ENCODE peak calls at places on chromosomes 11 and 22, in six cellular contexts. O is B cell; A is heart left ventricle; I is stimulated activated CD4-positive, alpha-beta T cell treated with anti-CD3 and anti-CD28 coated beads, TNF-alpha, amount 100 ng/mL, for 4 hours; S is NCI-H2081; J is tibial artery. B is an unnamed sample.

GRCh38 chr22:26174280-26174679 is 5.0 kb downstream of the SEZ6L start:
- DNase-seq in O (no peak), A (no peak), I (no peak), S (no peak), J (no peak), B (no peak)

GRCh38 chr11:16785520-16786128 is 47.2 kb downstream of the C11orf58 start:
- DNase-seq in O (peak), A (peak), I (peak), S (peak), J (peak), B (peak)

GRCh38 chr11:74492084-74492483 is 1.4 kb downstream of the LIPT2 start:
- DNase-seq in O (no peak), A (no peak), I (no peak), S (no peak), J (no peak), B (no peak)

GRCh38 chr22:38169116-38169515 is 12.5 kb downstream of the PLA2G6 start:
- DNase-seq in O (no peak), A (no peak), I (no peak), S (no peak), J (no peak), B (no peak)

GRCh38 chr11:118264568-118265470 is 722 bp upstream of the MPZL2 start:
- DNase-seq in O (no peak), A (no peak), I (no peak), S (no peak), J (no peak), B (no peak)

GRCh38 chr22:37082251-37082650 is 27.3 kb downstream of the TMPRSS6 start:
- DNase-seq in O (no peak), A (no peak), I (no peak), S (no peak), J (no peak), B (no peak)

GRCh38 chr22:20650294-20651207 is 123.4 kb upstream of the SERPIND1 start:
- DNase-seq in O (no peak), A (no peak), I (no peak), S (no peak), J (no peak), B (no peak)

GRCh38 chr11:64877390-64878222 is 815 bp downstream of the EHD1 start:
- DNase-seq in O (no peak), A (no peak), I (no peak), S (no peak), J (no peak), B (peak)

B was measured in GM13976.